ENCODE peak calls at places on chromosome 11, in eight cellular contexts. B is tibial artery, L is AG04449, K is mammary epithelial cell, F is H9, V is upper lobe of left lung, A is heart left ventricle, N is left ventricle myocardium inferior. U is an unnamed sample.

GRCh38 chr11:420911-421321 is 6.1 kb upstream of the SIGIRR start:
- DNase-seq in B (peak; percentile 17), L (no peak), K (no peak), F (no peak), V (no peak), A (no peak), N (no peak), U (no peak)

GRCh38 chr11:70816156-70816678 is 417.9 kb downstream of the CTTN start:
- DNase-seq in B (no peak), L (no peak), K (no peak), F (no peak), V (no peak), A (no peak), N (no peak), U (no peak)

GRCh38 chr11:13126430-13126829 is 117.3 kb downstream of the RASSF10 start:
- DNase-seq in B (no peak), L (no peak), K (peak; percentile 58), F (no peak), V (peak; percentile 24), A (no peak), N (no peak), U (peak; percentile 63)

GRCh38 chr11:119421941-119422504 is 949 bp downstream of the THY1 start:
- DNase-seq in B (no peak), L (no peak), K (no peak), F (no peak), V (no peak), A (no peak), N (no peak), U (no peak)

GRCh38 chr11:123060265-123061000 is 1.5 kb downstream of the HSPA8 start:
- DNase-seq in B (no peak), L (no peak), K (no peak), F (no peak), V (no peak), A (no peak), N (no peak), U (no peak)

GRCh38 chr11:84855846-84856245 is 771.3 kb downstream of the DLG2 start:
- DNase-seq in B (no peak), L (peak; percentile 17), K (peak; percentile 7), F (no peak), V (no peak), A (no peak), N (no peak), U (peak; percentile 52)

GRCh38 chr11:12979928-12980689 is 29.0 kb upstream of the RASSF10 start:
- DNase-seq in B (no peak), L (no peak), K (no peak), F (no peak), V (no peak), A (no peak), N (no peak), U (no peak)

GRCh38 chr11:94218372-94218771 is 86.0 kb upstream of the IZUMO1R start:
- DNase-seq in B (no peak), L (no peak), K (no peak), F (no peak), V (no peak), A (no peak), N (no peak), U (no peak)

GRCh38 chr11:2795491-2795991 is 90.0 kb downstream of the CDKN1C start:
- DNase-seq in B (peak; percentile 16), L (no peak), K (no peak), F (no peak), V (peak; percentile 13), A (no peak), N (no peak), U (no peak)

GRCh38 chr11:6319879-6320410 is 356 bp downstream of the CAVIN3 start:
- DNase-seq in B (peak; percentile 95), L (no peak), K (peak; percentile 94), F (peak; percentile 89), V (peak; percentile 95), A (peak; percentile 94), N (peak; percentile 96), U (no peak)

GRCh38 chr11:10544491-10545470 is 3.8 kb upstream of the RNF141 start:
- DNase-seq in B (no peak), L (no peak), K (no peak), F (no peak), V (no peak), A (no peak), N (no peak), U (no peak)

GRCh38 chr11:119156496-119156895 is 7.6 kb downstream of the ABCG4 start:
- DNase-seq in B (no peak), L (no peak), K (no peak), F (no peak), V (no peak), A (no peak), N (no peak), U (no peak)

GRCh38 chr11:59765068-59765770 is 10.0 kb downstream of the STX3 start:
- DNase-seq in B (no peak), L (no peak), K (no peak), F (no peak), V (no peak), A (no peak), N (no peak), U (no peak)

GRCh38 chr11:102869354-102869753 is 5.4 kb downstream of the MMP12 start:
- DNase-seq in B (no peak), L (no peak), K (no peak), F (no peak), V (no peak), A (no peak), N (no peak), U (no peak)

GRCh38 chr11:113189909-113190667 is 124.3 kb upstream of the TTC12 start:
- DNase-seq in B (peak; percentile 50), L (no peak), K (peak; percentile 98), F (no peak), V (peak; percentile 28), A (no peak), N (peak; percentile 70), U (no peak)

GRCh38 chr11:90332415-90332814 is 109.6 kb upstream of the CHORDC1 start:
- DNase-seq in B (no peak), L (no peak), K (peak; percentile 50), F (no peak), V (no peak), A (no peak), N (no peak), U (peak; percentile 2)

GRCh38 chr11:23205156-23205871 is 345.0 kb upstream of the CCDC179 start:
- DNase-seq in B (no peak), L (peak; percentile 28), K (peak; percentile 6), F (no peak), V (no peak), A (no peak), N (no peak), U (no peak)

GRCh38 chr11:12212821-12213185 is 102.4 kb downstream of the MICAL2 start:
- DNase-seq in B (no peak), L (no peak), K (no peak), F (no peak), V (no peak), A (no peak), N (no peak), U (no peak)

GRCh38 chr11:128687321-128687720 is 6.6 kb upstream of the FLI1 start:
- DNase-seq in B (no peak), L (no peak), K (no peak), F (peak; percentile 84), V (peak; percentile 70), A (peak; percentile 46), N (no peak), U (no peak)

GRCh38 chr11:102267602-102268001 is 49.7 kb upstream of the BIRC3 start:
- DNase-seq in B (no peak), L (no peak), K (peak; percentile 83), F (no peak), V (no peak), A (no peak), N (no peak), U (no peak)

GRCh38 chr11:63573881-63574855 is 11.0 kb upstream of the PLAAT2 start:
- DNase-seq in B (peak; percentile 30), L (no peak), K (peak; percentile 59), F (peak; percentile 31), V (peak; percentile 71), A (peak; percentile 46), N (peak; percentile 26), U (no peak)
- TF ChIP-seq CTCF in B (no peak), L (no peak), K (no peak), F (no peak), V (no peak), A (no peak), N (peak; percentile 9), U (no peak)

DNA sequence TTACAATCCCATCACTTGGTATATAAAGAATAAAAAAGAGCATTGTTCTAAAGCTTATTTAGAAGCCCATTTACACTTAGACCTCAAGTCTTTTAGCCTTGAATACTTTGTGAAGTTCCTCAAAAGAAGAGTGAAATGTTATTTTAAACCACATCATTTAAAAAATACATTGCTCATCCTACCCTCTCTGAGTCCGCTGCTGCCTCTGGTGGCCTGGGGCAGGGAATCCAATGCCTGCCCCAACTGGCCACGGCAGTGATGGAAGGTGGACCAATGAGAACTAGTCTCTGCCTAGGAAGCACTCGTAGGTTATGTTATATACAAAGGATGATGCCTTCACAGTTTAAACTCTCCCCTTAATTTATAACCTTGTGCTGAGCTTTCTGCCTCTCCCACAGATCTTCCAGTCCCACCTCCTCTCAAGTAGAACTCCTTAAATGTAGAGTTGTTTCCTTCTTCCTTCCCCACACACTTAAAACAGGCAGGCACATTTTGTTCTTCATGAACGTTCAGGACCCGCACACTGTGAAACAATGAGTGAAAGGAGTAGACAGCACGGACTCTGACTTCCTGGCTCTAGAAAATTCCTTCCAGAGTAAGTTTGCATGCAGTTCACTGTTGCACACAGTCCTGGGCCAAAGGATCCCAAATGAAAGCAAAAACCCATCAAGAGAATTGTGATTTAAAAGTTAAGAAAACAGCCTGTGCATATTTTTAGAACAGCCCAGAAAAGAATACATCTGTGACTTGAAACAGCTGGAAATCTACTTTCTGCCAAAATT is 167.8 kb downstream of the RRAS2 start:
- DNase-seq in B (no peak), L (no peak), K (no peak), F (no peak), V (peak; percentile 49), A (no peak), N (no peak), U (no peak)
- TF ChIP-seq CTCF in B (no peak), L (no peak), K (peak; percentile 9), F (peak; percentile 35), V (no peak), A (peak; percentile 3), N (peak; percentile 14), U (no peak)

GRCh38 chr11:65591939-65592814 is 3.4 kb downstream of the KCNK7 start:
- DNase-seq in B (peak; percentile 63), L (no peak), K (no peak), F (peak; percentile 84), V (no peak), A (no peak), N (peak; percentile 54), U (no peak)
- TF ChIP-seq CTCF in B (no peak), L (no peak), K (no peak), F (peak; percentile 52), V (peak; percentile 35), A (no peak), N (peak; percentile 49), U (peak; percentile 11)

DNA sequence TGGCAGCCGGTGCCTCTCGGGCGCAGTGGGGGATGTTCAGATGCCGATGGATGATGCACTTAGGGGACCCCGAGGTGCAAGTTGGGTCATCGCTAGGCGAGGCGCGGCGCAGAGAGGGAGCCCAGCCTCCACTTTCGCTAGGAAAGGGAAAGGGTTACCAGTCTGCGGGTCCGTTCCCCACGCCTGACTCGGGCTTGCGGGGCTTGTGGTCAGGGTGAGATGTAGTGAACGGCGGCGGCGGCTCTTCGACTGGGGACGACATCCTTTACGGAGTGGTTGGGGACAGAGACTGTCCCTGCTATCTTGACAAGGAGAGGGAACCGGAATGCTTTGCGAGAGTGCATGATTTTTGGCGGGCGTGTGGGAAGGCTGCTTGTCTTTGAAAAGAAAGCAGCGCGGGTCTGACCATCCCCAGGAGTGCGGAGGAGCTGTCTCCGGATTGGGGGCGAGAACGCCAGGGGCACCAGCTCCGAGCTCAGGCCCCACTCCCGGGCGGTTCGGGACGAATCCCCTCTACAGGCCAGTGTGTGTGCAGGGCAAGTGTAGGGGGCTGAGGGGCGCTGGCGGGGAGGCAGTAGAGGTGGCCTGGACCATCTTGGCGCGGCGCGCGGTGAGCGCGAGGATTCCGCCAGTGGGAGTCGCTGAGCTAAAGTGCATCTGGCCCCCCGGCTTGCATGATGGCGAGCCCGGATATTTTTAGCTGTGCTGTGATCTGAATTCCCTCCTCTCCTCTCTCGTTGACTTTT is 1.1 kb downstream of the FAT3 start:
- DNase-seq in B (peak; percentile 36), L (no peak), K (peak; percentile 12), F (peak; percentile 64), V (no peak), A (no peak), N (no peak), U (no peak)
- TF ChIP-seq CTCF in B (no peak), L (peak; percentile 38), K (no peak), F (no peak), V (no peak), A (no peak), N (no peak), U (peak; percentile 31)